ENCODE peak calls at places on chromosome 20, in eight cellular contexts. Q, G, C, R, N, D, V and A are unnamed samples.

GRCh38 chr20:3545401-3545925 is 74.6 kb downstream of the ATRN start:
- DNase-seq in Q (no peak), G (no peak), C (no peak), R (no peak), N (no peak), D (no peak), V (no peak), A (no peak)

GRCh38 chr20:33719277-33719988 is 677 bp downstream of the PXMP4 start:
- DNase-seq in Q (no peak), G (no peak), C (peak), R (peak), N (no peak), D (no peak), V (no peak), A (no peak)

GRCh38 chr20:48722737-48723191 is 105.0 kb downstream of the PREX1 start:
- DNase-seq in Q (no peak), G (no peak), C (peak), R (no peak), N (no peak), D (no peak), V (no peak), A (no peak)

GRCh38 chr20:61437280-61438206 is 185.5 kb downstream of the CDH4 start:
- DNase-seq in Q (peak), G (no peak), C (no peak), R (no peak), N (peak), D (peak), V (no peak), A (no peak)

GRCh38 chr20:48403362-48403761 is 424.4 kb downstream of the PREX1 start:
- DNase-seq in Q (no peak), G (no peak), C (no peak), R (no peak), N (no peak), D (no peak), V (no peak), A (no peak)

GRCh38 chr20:41367956-41368355 is 1.3 kb upstream of the EMILIN3 start:
- DNase-seq in Q (no peak), G (no peak), C (no peak), R (no peak), N (no peak), D (no peak), V (no peak), A (no peak)

GRCh38 chr20:51636123-51636522 is 93.6 kb upstream of the NFATC2 start:
- DNase-seq in Q (no peak), G (peak), C (no peak), R (no peak), N (no peak), D (no peak), V (no peak), A (no peak)

GRCh38 chr20:54168961-54169862 is 4.6 kb downstream of the CYP24A1 start:
- DNase-seq in Q (no peak), G (no peak), C (no peak), R (no peak), N (no peak), D (no peak), V (no peak), A (no peak)

GRCh38 chr20:18853216-18853615 is 39.6 kb downstream of the SCP2D1 start:
- DNase-seq in Q (no peak), G (no peak), C (no peak), R (no peak), N (no peak), D (no peak), V (no peak), A (no peak)

GRCh38 chr20:49405696-49406095 is 76.8 kb downstream of the KCNB1 start:
- DNase-seq in Q (no peak), G (no peak), C (no peak), R (no peak), N (no peak), D (no peak), V (no peak), A (no peak)

GRCh38 chr20:57613481-57613921 is 6.7 kb downstream of the ZBP1 start:
- DNase-seq in Q (no peak), G (no peak), C (no peak), R (no peak), N (no peak), D (no peak), V (no peak), A (no peak)

GRCh38 chr20:2847802-2848201 is 7.3 kb downstream of the VPS16 start:
- DNase-seq in Q (no peak), G (no peak), C (no peak), R (no peak), N (no peak), D (no peak), V (no peak), A (no peak)

GRCh38 chr20:16313917-16314316 is 259.3 kb downstream of the KIF16B start:
- DNase-seq in Q (no peak), G (no peak), C (no peak), R (no peak), N (no peak), D (no peak), V (no peak), A (no peak)

GRCh38 chr20:62087227-62087626 is 21.5 kb upstream of the TAF4 start:
- DNase-seq in Q (no peak), G (no peak), C (no peak), R (no peak), N (no peak), D (no peak), V (no peak), A (no peak)

GRCh38 chr20:2364014-2364413 is 16.7 kb upstream of the TGM6 start:
- DNase-seq in Q (no peak), G (peak), C (no peak), R (no peak), N (no peak), D (no peak), V (no peak), A (no peak)

GRCh38 chr20:30599990-30600389 is 657.5 kb upstream of the DEFB115 start:
- DNase-seq in Q (no peak), G (no peak), C (no peak), R (no peak), N (no peak), D (no peak), V (no peak), A (no peak)

GRCh38 chr20:60389441-60389840 is 431.2 kb downstream of the CDH26 start:
- DNase-seq in Q (no peak), G (no peak), C (no peak), R (no peak), N (no peak), D (no peak), V (no peak), A (no peak)

GRCh38 chr20:17897566-17898307 is 70.9 kb downstream of the SNX5 start:
- DNase-seq in Q (no peak), G (no peak), C (no peak), R (no peak), N (no peak), D (no peak), V (no peak), A (no peak)

GRCh38 chr20:39879296-39879695 is 809.7 kb downstream of the MAFB start:
- DNase-seq in Q (no peak), G (no peak), C (no peak), R (no peak), N (no peak), D (no peak), V (no peak), A (no peak)

GRCh38 chr20:62856931-62857619 is 4.5 kb downstream of the TCFL5 start:
- DNase-seq in Q (no peak), G (no peak), C (no peak), R (no peak), N (no peak), D (no peak), V (no peak), A (no peak)

GRCh38 chr20:9409981-9410380 is 104.4 kb upstream of the LAMP5 start:
- DNase-seq in Q (no peak), G (no peak), C (no peak), R (no peak), N (no peak), D (no peak), V (no peak), A (no peak)

GRCh38 chr20:25237610-25238318 is 10.1 kb upstream of the PYGB start:
- DNase-seq in Q (peak), G (peak), C (no peak), R (peak), N (no peak), D (no peak), V (no peak), A (no peak)

GRCh38 chr20:8150591-8150990 is 18.5 kb downstream of the PLCB1 start:
- DNase-seq in Q (no peak), G (no peak), C (no peak), R (no peak), N (no peak), D (no peak), V (no peak), A (no peak)

GRCh38 chr20:49519777-49520359 is 37.4 kb upstream of the KCNB1 start:
- DNase-seq in Q (no peak), G (no peak), C (no peak), R (no peak), N (no peak), D (no peak), V (no peak), A (no peak)

GRCh38 chr20:19992996-19993908 is 23.9 kb upstream of the NAA20 start:
- DNase-seq in Q (peak), G (peak), C (no peak), R (no peak), N (peak), D (no peak), V (no peak), A (peak)

GRCh38 chr20:40979247-40979646 is 49.4 kb upstream of the TOP1 start:
- DNase-seq in Q (no peak), G (no peak), C (no peak), R (no peak), N (no peak), D (no peak), V (no peak), A (no peak)

GRCh38 chr20:48752963-48753362 is 74.8 kb downstream of the PREX1 start:
- DNase-seq in Q (no peak), G (no peak), C (no peak), R (no peak), N (no peak), D (no peak), V (no peak), A (no peak)

GRCh38 chr20:9514072-9514460 is 324 bp upstream of the LAMP5 start:
- DNase-seq in Q (no peak), G (no peak), C (no peak), R (no peak), N (no peak), D (no peak), V (peak), A (no peak)

GRCh38 chr20:59230385-59230784 is 66.8 kb downstream of the ZNF831 start:
- DNase-seq in Q (no peak), G (no peak), C (no peak), R (no peak), N (no peak), D (no peak), V (no peak), A (no peak)

GRCh38 chr20:54250691-54251090 is 42.8 kb downstream of the PFDN4 start:
- DNase-seq in Q (no peak), G (no peak), C (no peak), R (no peak), N (no peak), D (no peak), V (no peak), A (no peak)

GRCh38 chr20:3808141-3808479 is 12.0 kb downstream of the CDC25B start:
- DNase-seq in Q (peak), G (peak), C (no peak), R (no peak), N (no peak), D (peak), V (peak), A (no peak)

GRCh38 chr20:52652271-52652670 is 319.9 kb upstream of the TSHZ2 start:
- DNase-seq in Q (no peak), G (no peak), C (no peak), R (no peak), N (no peak), D (no peak), V (no peak), A (no peak)

GRCh38 chr20:19457551-19457950 is 245.1 kb downstream of the SLC24A3 start:
- DNase-seq in Q (no peak), G (no peak), C (no peak), R (no peak), N (no peak), D (no peak), V (no peak), A (peak)